ENCODE peak calls at places on chromosomes 4 and X, in ten cellular contexts. One of them, this sample, is unnamed.
A peak's percentile ranks its signal among the peaks of the same experiment; 100 is the strongest.

GRCh38 chrX:39667191-39667590 is 430.6 kb downstream of the BCOR start:
- DNase-seq in kidney: no peak
- DNase-seq in Calu3: no peak
- DNase-seq in activated CD4-positive, alpha-beta T cell treated with anti-CD3 and anti-CD28 coated beads, Interleukin-2, amount 10 ng/mL, durations not matched to agents 7 days and 5 days: no peak
- DNase-seq in CD4-positive, alpha-beta memory T cell: no peak
- DNase-seq in mesothelial cell of epicardium: no peak
- DNase-seq in H4: no peak
- DNase-seq in BJ: no peak
- DNase-seq in suprapubic skin: no peak
- DNase-seq in GM10248: no peak
- DNase-seq in this sample: no peak

GRCh38 chr4:54482529-54482961 is 175.2 kb upstream of the KIT start:
- DNase-seq in H4: peak; percentile 68
- DNase-seq in suprapubic skin: no peak
- DNase-seq in mesothelial cell of epicardium: no peak
- DNase-seq in kidney: no peak
- DNase-seq in CD4-positive, alpha-beta memory T cell: no peak
- DNase-seq in activated CD4-positive, alpha-beta T cell treated with anti-CD3 and anti-CD28 coated beads, Interleukin-2, amount 10 ng/mL, durations not matched to agents 7 days and 5 days: no peak
- DNase-seq in Calu3: no peak
- DNase-seq in GM10248: no peak
- DNase-seq in BJ: no peak
- DNase-seq in this sample: no peak

GRCh38 chrX:43836435-43837184 is 45.6 kb downstream of the MAOB start:
- DNase-seq in activated CD4-positive, alpha-beta T cell treated with anti-CD3 and anti-CD28 coated beads, Interleukin-2, amount 10 ng/mL, durations not matched to agents 7 days and 5 days: no peak
- DNase-seq in CD4-positive, alpha-beta memory T cell: peak; percentile 17
- DNase-seq in mesothelial cell of epicardium: no peak
- DNase-seq in Calu3: no peak
- DNase-seq in kidney: no peak
- DNase-seq in suprapubic skin: no peak
- DNase-seq in H4: peak; percentile 4
- DNase-seq in BJ: no peak
- DNase-seq in GM10248: peak; percentile 6
- DNase-seq in this sample: peak; percentile 10

GRCh38 chrX:28884823-28885222 is 297.6 kb downstream of the IL1RAPL1 start:
- DNase-seq in kidney: no peak
- DNase-seq in suprapubic skin: no peak
- DNase-seq in mesothelial cell of epicardium: no peak
- DNase-seq in CD4-positive, alpha-beta memory T cell: no peak
- DNase-seq in BJ: no peak
- DNase-seq in activated CD4-positive, alpha-beta T cell treated with anti-CD3 and anti-CD28 coated beads, Interleukin-2, amount 10 ng/mL, durations not matched to agents 7 days and 5 days: no peak
- DNase-seq in H4: no peak
- DNase-seq in GM10248: no peak
- DNase-seq in Calu3: no peak
- DNase-seq in this sample: no peak

GRCh38 chr4:73801692-73802091 is 34.8 kb upstream of the CXCL6 start:
- DNase-seq in CD4-positive, alpha-beta memory T cell: no peak
- DNase-seq in Calu3: no peak
- DNase-seq in mesothelial cell of epicardium: no peak
- DNase-seq in activated CD4-positive, alpha-beta T cell treated with anti-CD3 and anti-CD28 coated beads, Interleukin-2, amount 10 ng/mL, durations not matched to agents 7 days and 5 days: no peak
- DNase-seq in suprapubic skin: no peak
- DNase-seq in H4: no peak
- DNase-seq in kidney: no peak
- DNase-seq in GM10248: no peak
- DNase-seq in BJ: no peak
- DNase-seq in this sample: no peak

GRCh38 chr4:117783716-117784115 is 250.6 kb upstream of the NDST3 start:
- DNase-seq in suprapubic skin: no peak
- DNase-seq in BJ: no peak
- DNase-seq in Calu3: no peak
- DNase-seq in activated CD4-positive, alpha-beta T cell treated with anti-CD3 and anti-CD28 coated beads, Interleukin-2, amount 10 ng/mL, durations not matched to agents 7 days and 5 days: no peak
- DNase-seq in H4: peak; percentile 31
- DNase-seq in kidney: no peak
- DNase-seq in CD4-positive, alpha-beta memory T cell: no peak
- DNase-seq in mesothelial cell of epicardium: no peak
- DNase-seq in GM10248: no peak
- DNase-seq in this sample: peak; percentile 28

GRCh38 chrX:96835660-96836289 is 47.9 kb upstream of the RPA4 start:
- DNase-seq in CD4-positive, alpha-beta memory T cell: no peak
- DNase-seq in kidney: no peak
- DNase-seq in BJ: no peak
- DNase-seq in suprapubic skin: no peak
- DNase-seq in activated CD4-positive, alpha-beta T cell treated with anti-CD3 and anti-CD28 coated beads, Interleukin-2, amount 10 ng/mL, durations not matched to agents 7 days and 5 days: no peak
- DNase-seq in mesothelial cell of epicardium: no peak
- DNase-seq in H4: no peak
- DNase-seq in GM10248: peak; percentile 5
- DNase-seq in Calu3: no peak
- DNase-seq in this sample: no peak

GRCh38 chr4:119314356-119314755 is 7.6 kb downstream of the FABP2 start:
- DNase-seq in kidney: no peak
- DNase-seq in mesothelial cell of epicardium: no peak
- DNase-seq in H4: peak; percentile 29
- DNase-seq in GM10248: peak; percentile 12
- DNase-seq in CD4-positive, alpha-beta memory T cell: peak; percentile 46
- DNase-seq in suprapubic skin: no peak
- DNase-seq in Calu3: no peak
- DNase-seq in BJ: no peak
- DNase-seq in activated CD4-positive, alpha-beta T cell treated with anti-CD3 and anti-CD28 coated beads, Interleukin-2, amount 10 ng/mL, durations not matched to agents 7 days and 5 days: peak; percentile 62
- DNase-seq in this sample: peak; percentile 10

GRCh38 chrX:10414872-10415703 is 205.3 kb downstream of the MID1 start:
- DNase-seq in H4: no peak
- DNase-seq in CD4-positive, alpha-beta memory T cell: no peak
- DNase-seq in Calu3: no peak
- DNase-seq in activated CD4-positive, alpha-beta T cell treated with anti-CD3 and anti-CD28 coated beads, Interleukin-2, amount 10 ng/mL, durations not matched to agents 7 days and 5 days: no peak
- DNase-seq in BJ: peak; percentile 17
- DNase-seq in kidney: no peak
- DNase-seq in GM10248: no peak
- DNase-seq in suprapubic skin: no peak
- DNase-seq in mesothelial cell of epicardium: no peak
- DNase-seq in this sample: peak; percentile 29

GRCh38 chr4:125428832-125429231 is 114.1 kb downstream of the FAT4 start:
- DNase-seq in kidney: no peak
- DNase-seq in suprapubic skin: no peak
- DNase-seq in Calu3: no peak
- DNase-seq in BJ: no peak
- DNase-seq in mesothelial cell of epicardium: no peak
- DNase-seq in H4: no peak
- DNase-seq in GM10248: no peak
- DNase-seq in CD4-positive, alpha-beta memory T cell: no peak
- DNase-seq in activated CD4-positive, alpha-beta T cell treated with anti-CD3 and anti-CD28 coated beads, Interleukin-2, amount 10 ng/mL, durations not matched to agents 7 days and 5 days: no peak
- DNase-seq in this sample: no peak

GRCh38 chrX:50117477-50117876 is 83.3 kb downstream of the AKAP4 start:
- DNase-seq in Calu3: no peak
- DNase-seq in activated CD4-positive, alpha-beta T cell treated with anti-CD3 and anti-CD28 coated beads, Interleukin-2, amount 10 ng/mL, durations not matched to agents 7 days and 5 days: no peak
- DNase-seq in CD4-positive, alpha-beta memory T cell: no peak
- DNase-seq in mesothelial cell of epicardium: no peak
- DNase-seq in BJ: no peak
- DNase-seq in H4: no peak
- DNase-seq in kidney: no peak
- DNase-seq in suprapubic skin: no peak
- DNase-seq in GM10248: peak; percentile 7
- DNase-seq in this sample: no peak

GRCh38 chr4:148834804-148835598 is 392.8 kb upstream of the NR3C2 start:
- DNase-seq in mesothelial cell of epicardium: peak; percentile 51
- DNase-seq in Calu3: peak; percentile 24
- DNase-seq in H4: peak; percentile 39
- DNase-seq in suprapubic skin: no peak
- DNase-seq in kidney: peak; percentile 52
- DNase-seq in activated CD4-positive, alpha-beta T cell treated with anti-CD3 and anti-CD28 coated beads, Interleukin-2, amount 10 ng/mL, durations not matched to agents 7 days and 5 days: no peak
- DNase-seq in GM10248: no peak
- DNase-seq in CD4-positive, alpha-beta memory T cell: no peak
- DNase-seq in BJ: peak; percentile 1
- DNase-seq in this sample: no peak

GRCh38 chr4:119755599-119755998 is 127.0 kb upstream of the PDE5A start:
- DNase-seq in BJ: no peak
- DNase-seq in kidney: no peak
- DNase-seq in suprapubic skin: no peak
- DNase-seq in Calu3: no peak
- DNase-seq in activated CD4-positive, alpha-beta T cell treated with anti-CD3 and anti-CD28 coated beads, Interleukin-2, amount 10 ng/mL, durations not matched to agents 7 days and 5 days: no peak
- DNase-seq in CD4-positive, alpha-beta memory T cell: no peak
- DNase-seq in mesothelial cell of epicardium: no peak
- DNase-seq in H4: no peak
- DNase-seq in GM10248: no peak
- DNase-seq in this sample: no peak

GRCh38 chr4:52996261-52997131 is 134.4 kb downstream of the RASL11B start:
- DNase-seq in BJ: no peak
- DNase-seq in H4: no peak
- DNase-seq in GM10248: no peak
- DNase-seq in kidney: peak; percentile 88
- DNase-seq in CD4-positive, alpha-beta memory T cell: no peak
- DNase-seq in mesothelial cell of epicardium: no peak
- DNase-seq in suprapubic skin: no peak
- DNase-seq in activated CD4-positive, alpha-beta T cell treated with anti-CD3 and anti-CD28 coated beads, Interleukin-2, amount 10 ng/mL, durations not matched to agents 7 days and 5 days: no peak
- DNase-seq in Calu3: no peak
- DNase-seq in this sample: no peak

GRCh38 chrX:1164322-1165288 is 47.8 kb downstream of the CRLF2 start:
- DNase-seq in mesothelial cell of epicardium: no peak
- DNase-seq in H4: no peak
- DNase-seq in CD4-positive, alpha-beta memory T cell: no peak
- DNase-seq in Calu3: no peak
- DNase-seq in activated CD4-positive, alpha-beta T cell treated with anti-CD3 and anti-CD28 coated beads, Interleukin-2, amount 10 ng/mL, durations not matched to agents 7 days and 5 days: peak; percentile 28
- DNase-seq in GM10248: peak; percentile 33
- DNase-seq in BJ: no peak
- DNase-seq in suprapubic skin: peak; percentile 77
- DNase-seq in kidney: peak; percentile 41
- DNase-seq in this sample: no peak

GRCh38 chr4:86894465-86894864 is 2.2 kb upstream of the C4orf36 start:
- DNase-seq in kidney: no peak
- DNase-seq in activated CD4-positive, alpha-beta T cell treated with anti-CD3 and anti-CD28 coated beads, Interleukin-2, amount 10 ng/mL, durations not matched to agents 7 days and 5 days: no peak
- DNase-seq in H4: peak; percentile 48
- DNase-seq in CD4-positive, alpha-beta memory T cell: no peak
- DNase-seq in suprapubic skin: no peak
- DNase-seq in Calu3: no peak
- DNase-seq in BJ: no peak
- DNase-seq in mesothelial cell of epicardium: no peak
- DNase-seq in GM10248: no peak
- DNase-seq in this sample: no peak

GRCh38 chr4:147799986-147800555 is 68.2 kb downstream of the ARHGAP10 start:
- DNase-seq in CD4-positive, alpha-beta memory T cell: peak; percentile 73
- DNase-seq in kidney: no peak
- DNase-seq in GM10248: peak; percentile 74
- DNase-seq in mesothelial cell of epicardium: no peak
- DNase-seq in H4: peak; percentile 62
- DNase-seq in Calu3: no peak
- DNase-seq in activated CD4-positive, alpha-beta T cell treated with anti-CD3 and anti-CD28 coated beads, Interleukin-2, amount 10 ng/mL, durations not matched to agents 7 days and 5 days: peak; percentile 77
- DNase-seq in suprapubic skin: no peak
- DNase-seq in BJ: no peak
- DNase-seq in this sample: no peak

GRCh38 chr4:25103423-25103822 is 56.8 kb downstream of the SEPSECS start:
- DNase-seq in activated CD4-positive, alpha-beta T cell treated with anti-CD3 and anti-CD28 coated beads, Interleukin-2, amount 10 ng/mL, durations not matched to agents 7 days and 5 days: no peak
- DNase-seq in GM10248: no peak
- DNase-seq in mesothelial cell of epicardium: no peak
- DNase-seq in H4: no peak
- DNase-seq in kidney: no peak
- DNase-seq in Calu3: no peak
- DNase-seq in BJ: no peak
- DNase-seq in suprapubic skin: no peak
- DNase-seq in CD4-positive, alpha-beta memory T cell: no peak
- DNase-seq in this sample: no peak

GRCh38 chr4:177446571-177446970 is 4.3 kb upstream of the AGA start:
- DNase-seq in H4: no peak
- DNase-seq in suprapubic skin: no peak
- DNase-seq in Calu3: no peak
- DNase-seq in mesothelial cell of epicardium: no peak
- DNase-seq in activated CD4-positive, alpha-beta T cell treated with anti-CD3 and anti-CD28 coated beads, Interleukin-2, amount 10 ng/mL, durations not matched to agents 7 days and 5 days: no peak
- DNase-seq in kidney: no peak
- DNase-seq in BJ: no peak
- DNase-seq in GM10248: no peak
- DNase-seq in CD4-positive, alpha-beta memory T cell: no peak
- DNase-seq in this sample: no peak

GRCh38 chrX:105837227-105837626 is 14.9 kb downstream of the NRK start:
- DNase-seq in CD4-positive, alpha-beta memory T cell: no peak
- DNase-seq in mesothelial cell of epicardium: peak; percentile 40
- DNase-seq in kidney: peak; percentile 73
- DNase-seq in Calu3: no peak
- DNase-seq in GM10248: no peak
- DNase-seq in H4: peak; percentile 91
- DNase-seq in activated CD4-positive, alpha-beta T cell treated with anti-CD3 and anti-CD28 coated beads, Interleukin-2, amount 10 ng/mL, durations not matched to agents 7 days and 5 days: no peak
- DNase-seq in BJ: no peak
- DNase-seq in suprapubic skin: no peak
- DNase-seq in this sample: peak; percentile 42

GRCh38 chrX:118495061-118495921 is at the start of gene DOCK11:
- DNase-seq in suprapubic skin: peak; percentile 88
- DNase-seq in kidney: peak; percentile 94
- DNase-seq in GM10248: peak; percentile 82
- DNase-seq in Calu3: peak; percentile 54
- DNase-seq in mesothelial cell of epicardium: peak; percentile 60
- DNase-seq in CD4-positive, alpha-beta memory T cell: peak; percentile 82
- DNase-seq in activated CD4-positive, alpha-beta T cell treated with anti-CD3 and anti-CD28 coated beads, Interleukin-2, amount 10 ng/mL, durations not matched to agents 7 days and 5 days: peak; percentile 87
- DNase-seq in H4: peak; percentile 82
- DNase-seq in BJ: peak; percentile 57
- DNase-seq in this sample: peak; percentile 69

This sample was measured in retina.